ENCODE peak calls at places on chromosome X, in eight cellular contexts. B is foreskin fibroblast, N is endodermal cell, U is IMR-90, F is GM23338, X is fibroblast of lung, Q is cardiac muscle cell, R is left lung. H is an unnamed sample.

GRCh38 chrX:148443216-148443615 is 57.2 kb upstream of the AFF2 start:
- DNase-seq in B (no peak), N (no peak), U (no peak), F (no peak), X (no peak), Q (no peak), R (no peak), H (no peak)

GRCh38 chrX:46722742-46723568 is 36.0 kb downstream of the SLC9A7 start:
- DNase-seq in B (peak; percentile 49), N (no peak), U (peak; percentile 21), F (no peak), X (peak; percentile 7), Q (no peak), R (no peak), H (no peak)

GRCh38 chrX:75038925-75039324 is 113.7 kb upstream of the NEXMIF start:
- DNase-seq in B (peak; percentile 4), N (peak; percentile 44), U (peak; percentile 32), F (peak; percentile 41), X (peak; percentile 8), Q (peak; percentile 2), R (no peak), H (no peak)

GRCh38 chrX:100413231-100413630 is 3.2 kb upstream of the PCDH19 start:
- DNase-seq in B (peak; percentile 64), N (peak; percentile 71), U (peak; percentile 48), F (peak; percentile 80), X (peak; percentile 67), Q (peak; percentile 84), R (no peak), H (no peak)

GRCh38 chrX:107826286-107827136 is 845 bp downstream of the MID2 start:
- DNase-seq in B (peak; percentile 60), N (peak; percentile 78), U (peak; percentile 42), F (peak; percentile 59), X (peak; percentile 66), Q (peak; percentile 70), R (no peak), H (no peak)

GRCh38 chrX:97267916-97268680 is 384.4 kb downstream of the RPA4 start:
- DNase-seq in B (no peak), N (no peak), U (peak; percentile 14), F (no peak), X (peak; percentile 26), Q (no peak), R (no peak), H (no peak)

GRCh38 chrX:154115750-154116149 is 18.2 kb upstream of the MECP2 start:
- DNase-seq in B (no peak), N (no peak), U (no peak), F (no peak), X (no peak), Q (no peak), R (no peak), H (no peak)

GRCh38 chrX:102883491-102883890 is 53.6 kb upstream of the RAB40AL start:
- DNase-seq in B (no peak), N (no peak), U (no peak), F (no peak), X (no peak), Q (no peak), R (no peak), H (no peak)

GRCh38 chrX:24229967-24230366 is 80.4 kb downstream of the ZFX start:
- DNase-seq in B (peak; percentile 17), N (no peak), U (no peak), F (no peak), X (no peak), Q (no peak), R (no peak), H (no peak)

GRCh38 chrX:151679798-151680427 is 15.3 kb upstream of the PRRG3 start:
- DNase-seq in B (no peak), N (no peak), U (no peak), F (no peak), X (no peak), Q (no peak), R (no peak), H (no peak)

GRCh38 chrX:109393859-109394258 is 88.0 kb downstream of the GUCY2F start:
- DNase-seq in B (no peak), N (peak; percentile 72), U (no peak), F (peak; percentile 52), X (no peak), Q (no peak), R (no peak), H (no peak)

GRCh38 chrX:65596270-65596669 is 61.7 kb upstream of the LAS1L start:
- DNase-seq in B (peak; percentile 64), N (no peak), U (peak; percentile 49), F (no peak), X (peak; percentile 57), Q (no peak), R (no peak), H (no peak)

GRCh38 chrX:34810364-34810763 is 132.2 kb upstream of the FAM47B start:
- DNase-seq in B (peak; percentile 29), N (no peak), U (peak; percentile 60), F (no peak), X (peak; percentile 48), Q (no peak), R (no peak), H (no peak)

GRCh38 chrX:44344687-44345086 is 1.2 kb upstream of the EFHC2 start:
- DNase-seq in B (no peak), N (no peak), U (no peak), F (no peak), X (no peak), Q (no peak), R (no peak), H (no peak)

GRCh38 chrX:82141942-82142341 is 940.0 kb downstream of the SH3BGRL start:
- DNase-seq in B (no peak), N (no peak), U (no peak), F (no peak), X (no peak), Q (no peak), R (no peak), H (no peak)

GRCh38 chrX:29471829-29472228 is 743.5 kb upstream of the MAGEB2 start:
- DNase-seq in B (no peak), N (no peak), U (no peak), F (no peak), X (no peak), Q (no peak), R (no peak), H (no peak)

GRCh38 chrX:40021647-40022046 is 76.1 kb downstream of the BCOR start:
- DNase-seq in B (no peak), N (no peak), U (no peak), F (no peak), X (no peak), Q (no peak), R (no peak), H (no peak)

GRCh38 chrX:106707771-106708454 is 18.6 kb upstream of the RNF128 start:
- DNase-seq in B (peak; percentile 88), N (no peak), U (peak; percentile 94), F (no peak), X (peak; percentile 80), Q (peak; percentile 43), R (no peak), H (no peak)

GRCh38 chrX:73940893-73941470 is 363.0 kb upstream of the ZCCHC13 start:
- DNase-seq in B (no peak), N (no peak), U (no peak), F (no peak), X (no peak), Q (no peak), R (no peak), H (no peak)

GRCh38 chrX:85004255-85004654 is 578 bp downstream of the APOOL start:
- DNase-seq in B (peak; percentile 40), N (no peak), U (peak; percentile 28), F (no peak), X (peak; percentile 12), Q (no peak), R (no peak), H (no peak)

GRCh38 chrX:45824471-45824870 is 623.8 kb upstream of the DIPK2B start:
- DNase-seq in B (peak; percentile 95), N (peak; percentile 75), U (peak; percentile 96), F (peak; percentile 27), X (peak; percentile 92), Q (no peak), R (peak; percentile 50), H (no peak)

GRCh38 chrX:109709129-109709631 is 23.9 kb downstream of the ACSL4 start:
- DNase-seq in B (peak; percentile 65), N (no peak), U (peak; percentile 65), F (peak; percentile 8), X (peak; percentile 66), Q (no peak), R (no peak), H (no peak)

GRCh38 chrX:2928127-2928582 is 984 bp downstream of the ARSD start:
- DNase-seq in B (no peak), N (no peak), U (peak; percentile 47), F (peak; percentile 82), X (no peak), Q (peak; percentile 67), R (peak; percentile 77), H (no peak)

GRCh38 chrX:150414228-150414627 is 51.1 kb downstream of the MAMLD1 start:
- DNase-seq in B (no peak), N (no peak), U (no peak), F (no peak), X (no peak), Q (no peak), R (no peak), H (no peak)
- TF ChIP-seq CTCF in B (no peak), N (no peak), U (no peak), F (no peak), X (no peak), Q (no peak), R (no peak), H (no peak)

GRCh38 chrX:38175140-38175539 is 45.5 kb downstream of the SRPX start:
- DNase-seq in B (peak; percentile 16), N (peak; percentile 75), U (peak; percentile 28), F (peak; percentile 64), X (no peak), Q (peak; percentile 52), R (no peak), H (no peak)
- TF ChIP-seq CTCF in B (peak; percentile 25), N (peak; percentile 76), U (peak; percentile 53), F (peak; percentile 89), X (peak; percentile 13), Q (peak; percentile 31), R (no peak), H (no peak)

DNA sequence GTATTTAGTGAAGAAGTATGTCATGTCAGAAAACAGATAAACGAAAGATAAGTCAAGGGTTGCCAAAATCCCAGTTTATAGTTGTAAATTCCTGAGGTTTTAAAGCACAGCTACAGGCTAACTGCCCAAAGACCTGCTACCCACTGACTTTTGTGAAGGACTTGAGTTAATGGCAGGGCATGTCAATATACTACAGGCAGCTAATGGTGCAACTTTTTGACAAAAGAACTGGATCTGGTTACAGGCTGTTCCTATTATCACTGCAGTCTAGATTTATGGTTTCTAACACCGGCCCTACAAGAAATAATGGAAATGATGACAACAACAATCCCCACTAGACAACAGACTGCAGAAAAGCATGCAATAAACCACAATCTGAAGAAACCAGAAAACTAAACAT is 6.4 kb downstream of the SCML2 start:
- DNase-seq in B (peak; percentile 9), N (no peak), U (no peak), F (no peak), X (peak; percentile 7), Q (no peak), R (no peak), H (no peak)
- TF ChIP-seq CTCF in B (no peak), N (no peak), U (no peak), F (no peak), X (no peak), Q (no peak), R (no peak), H (no peak)

DNA sequence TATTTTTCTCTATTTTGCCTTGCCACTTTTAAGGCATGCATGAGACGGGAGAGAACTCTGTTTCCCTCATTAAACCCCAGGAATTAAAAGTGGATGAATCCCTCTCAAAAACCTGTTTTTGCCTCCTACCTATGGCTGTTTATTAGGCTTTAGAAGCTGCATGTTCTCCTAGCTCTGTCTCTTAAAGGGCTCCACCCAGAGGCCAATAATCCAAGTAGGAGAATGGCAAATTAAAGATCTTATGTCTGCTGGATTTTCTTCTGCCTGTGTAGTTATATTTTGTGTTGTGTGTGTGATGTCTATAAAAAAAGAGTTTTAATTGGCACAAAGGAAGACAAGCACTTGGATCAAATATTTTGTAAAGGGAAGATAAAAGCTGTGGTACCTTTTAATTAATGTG is 32.4 kb downstream of the MAGEC1 start:
- DNase-seq in B (peak; percentile 0), N (no peak), U (no peak), F (peak; percentile 3), X (peak; percentile 25), Q (no peak), R (no peak), H (no peak)
- TF ChIP-seq CTCF in B (no peak), N (peak; percentile 57), U (no peak), F (peak; percentile 47), X (peak; percentile 40), Q (no peak), R (no peak), H (no peak)

H was measured in omental fat pad.